ENCODE peak calls at places on chromosomes 13 and 19, in four cellular contexts. One of them, this sample, is unnamed.

GRCh38 chr19:4867534-4868285 is at the start of gene PLIN3:
- DNase-seq in GM06990: peak; percentile 94
- DNase-seq in colonic mucosa: peak; percentile 98
- DNase-seq in fibroblast of villous mesenchyme: peak; percentile 98
- DNase-seq in this sample: peak; percentile 98

GRCh38 chr19:30252214-30252613 is 120.0 kb upstream of the ZNF536 start:
- DNase-seq in colonic mucosa: no peak
- DNase-seq in GM06990: no peak
- DNase-seq in fibroblast of villous mesenchyme: no peak
- DNase-seq in this sample: no peak

GRCh38 chr19:7355151-7355845 is 6.6 kb downstream of the ARHGEF18 start:
- DNase-seq in GM06990: no peak
- DNase-seq in colonic mucosa: no peak
- DNase-seq in fibroblast of villous mesenchyme: no peak
- DNase-seq in this sample: peak; percentile 9

GRCh38 chr13:106383791-106384190 is 151.7 kb downstream of the EFNB2 start:
- DNase-seq in colonic mucosa: no peak
- DNase-seq in fibroblast of villous mesenchyme: no peak
- DNase-seq in GM06990: no peak
- DNase-seq in this sample: peak; percentile 71

GRCh38 chr13:39682788-39683187 is 27.3 kb downstream of the COG6 start:
- DNase-seq in fibroblast of villous mesenchyme: no peak
- DNase-seq in colonic mucosa: no peak
- DNase-seq in GM06990: peak; percentile 20
- DNase-seq in this sample: no peak

GRCh38 chr13:50082426-50083283 is 67.4 kb downstream of the KCNRG start:
- DNase-seq in colonic mucosa: peak; percentile 94
- DNase-seq in fibroblast of villous mesenchyme: peak; percentile 78
- DNase-seq in GM06990: no peak
- DNase-seq in this sample: peak; percentile 82

GRCh38 chr13:98187862-98188261 is 10.8 kb upstream of the RNF113B start:
- DNase-seq in fibroblast of villous mesenchyme: no peak
- DNase-seq in colonic mucosa: no peak
- DNase-seq in GM06990: no peak
- DNase-seq in this sample: no peak

GRCh38 chr13:46629811-46630413 is 76.9 kb downstream of the LRCH1 start:
- DNase-seq in colonic mucosa: no peak
- DNase-seq in fibroblast of villous mesenchyme: no peak
- DNase-seq in GM06990: no peak
- DNase-seq in this sample: no peak

GRCh38 chr19:52270266-52270885 is 989 bp downstream of the ZNF766 start:
- DNase-seq in fibroblast of villous mesenchyme: no peak
- DNase-seq in colonic mucosa: no peak
- DNase-seq in GM06990: peak; percentile 13
- DNase-seq in this sample: no peak

GRCh38 chr13:50334944-50335343 is 319.7 kb downstream of the KCNRG start:
- DNase-seq in GM06990: no peak
- DNase-seq in colonic mucosa: no peak
- DNase-seq in fibroblast of villous mesenchyme: peak; percentile 93
- DNase-seq in this sample: peak; percentile 65

GRCh38 chr19:55809381-55810058 is 22.3 kb downstream of the NLRP11 start:
- DNase-seq in GM06990: peak; percentile 26
- DNase-seq in fibroblast of villous mesenchyme: peak; percentile 36
- DNase-seq in colonic mucosa: peak; percentile 63
- DNase-seq in this sample: peak; percentile 58

GRCh38 chr13:53151692-53152421 is 123.2 kb downstream of the OLFM4 start:
- DNase-seq in GM06990: peak; percentile 38
- DNase-seq in colonic mucosa: peak; percentile 60
- DNase-seq in fibroblast of villous mesenchyme: peak; percentile 1
- DNase-seq in this sample: peak; percentile 42

GRCh38 chr19:35882074-35882832 is 13.9 kb downstream of the APLP1 start:
- DNase-seq in GM06990: no peak
- DNase-seq in fibroblast of villous mesenchyme: peak; percentile 84
- DNase-seq in colonic mucosa: peak; percentile 62
- DNase-seq in this sample: peak; percentile 92

GRCh38 chr13:51557875-51558604 is 26.2 kb upstream of the WDFY2 start:
- DNase-seq in colonic mucosa: no peak
- DNase-seq in fibroblast of villous mesenchyme: peak; percentile 59
- DNase-seq in GM06990: no peak
- DNase-seq in this sample: peak; percentile 79

GRCh38 chr13:79245937-79246574 is 160.0 kb downstream of the RBM26 start:
- DNase-seq in fibroblast of villous mesenchyme: no peak
- DNase-seq in colonic mucosa: no peak
- DNase-seq in GM06990: no peak
- DNase-seq in this sample: no peak

GRCh38 chr13:27927444-27928352 is 7.9 kb downstream of the PDX1 start:
- DNase-seq in GM06990: no peak
- DNase-seq in colonic mucosa: no peak
- DNase-seq in fibroblast of villous mesenchyme: no peak
- DNase-seq in this sample: no peak

GRCh38 chr19:32824906-32825608 is 44.5 kb downstream of the SLC7A9 start:
- DNase-seq in GM06990: no peak
- DNase-seq in fibroblast of villous mesenchyme: no peak
- DNase-seq in colonic mucosa: no peak
- DNase-seq in this sample: no peak

GRCh38 chr19:4327252-4327876 is 11.3 kb downstream of the STAP2 start:
- DNase-seq in colonic mucosa: peak; percentile 78
- DNase-seq in fibroblast of villous mesenchyme: peak; percentile 54
- DNase-seq in GM06990: peak; percentile 83
- DNase-seq in this sample: peak; percentile 78

GRCh38 chr19:32599736-32600157 is 18.8 kb downstream of the PDCD5 start:
- DNase-seq in GM06990: no peak
- DNase-seq in colonic mucosa: peak; percentile 30
- DNase-seq in fibroblast of villous mesenchyme: peak; percentile 74
- DNase-seq in this sample: peak; percentile 86

GRCh38 chr13:25177012-25177411 is 4.9 kb upstream of the AMER2 start:
- DNase-seq in colonic mucosa: no peak
- DNase-seq in fibroblast of villous mesenchyme: no peak
- DNase-seq in GM06990: no peak
- DNase-seq in this sample: no peak

GRCh38 chr13:110479648-110480047 is 81.9 kb downstream of the RAB20 start:
- DNase-seq in GM06990: no peak
- DNase-seq in fibroblast of villous mesenchyme: no peak
- DNase-seq in colonic mucosa: no peak
- DNase-seq in this sample: no peak

GRCh38 chr13:24654741-24655140 is 25.5 kb upstream of the ATP12A start:
- DNase-seq in GM06990: no peak
- DNase-seq in fibroblast of villous mesenchyme: peak; percentile 77
- DNase-seq in colonic mucosa: peak; percentile 5
- DNase-seq in this sample: peak; percentile 69

GRCh38 chr19:43799502-43800142 is 2.6 kb downstream of the LYPD5 start:
- DNase-seq in colonic mucosa: peak; percentile 70
- DNase-seq in fibroblast of villous mesenchyme: no peak
- DNase-seq in GM06990: no peak
- DNase-seq in this sample: no peak

GRCh38 chr13:61880576-61881283 is 465.1 kb upstream of the PCDH20 start:
- DNase-seq in fibroblast of villous mesenchyme: no peak
- DNase-seq in colonic mucosa: no peak
- DNase-seq in GM06990: no peak
- DNase-seq in this sample: peak; percentile 14

GRCh38 chr19:42005504-42005903 is 11.5 kb upstream of the ATP1A3 start:
- DNase-seq in colonic mucosa: no peak
- DNase-seq in fibroblast of villous mesenchyme: no peak
- DNase-seq in GM06990: no peak
- DNase-seq in this sample: no peak

GRCh38 chr13:60210510-60211065 is 46.9 kb upstream of the DIAPH3 start:
- DNase-seq in colonic mucosa: no peak
- DNase-seq in fibroblast of villous mesenchyme: no peak
- DNase-seq in GM06990: no peak
- DNase-seq in this sample: no peak

GRCh38 chr13:91406619-91407018 is 8.2 kb downstream of the GPC5 start:
- DNase-seq in GM06990: peak; percentile 28
- DNase-seq in fibroblast of villous mesenchyme: peak; percentile 35
- DNase-seq in colonic mucosa: no peak
- DNase-seq in this sample: peak; percentile 61

GRCh38 chr19:19554074-19555023 is 16.3 kb downstream of the CILP2 start:
- DNase-seq in fibroblast of villous mesenchyme: peak; percentile 30
- DNase-seq in GM06990: no peak
- DNase-seq in colonic mucosa: peak; percentile 57
- DNase-seq in this sample: peak; percentile 56

GRCh38 chr19:29269641-29270040 is 56.7 kb upstream of the UQCRFS1 start:
- DNase-seq in fibroblast of villous mesenchyme: no peak
- DNase-seq in GM06990: peak; percentile 15
- DNase-seq in colonic mucosa: no peak
- DNase-seq in this sample: no peak

GRCh38 chr13:101512650-101513049 is 60.2 kb downstream of the ITGBL1 start:
- DNase-seq in GM06990: no peak
- DNase-seq in fibroblast of villous mesenchyme: no peak
- DNase-seq in colonic mucosa: no peak
- DNase-seq in this sample: peak; percentile 56

GRCh38 chr13:109989155-109989554 is 202.8 kb upstream of the IRS2 start:
- DNase-seq in GM06990: no peak
- DNase-seq in colonic mucosa: no peak
- DNase-seq in fibroblast of villous mesenchyme: no peak
- DNase-seq in this sample: peak; percentile 47

GRCh38 chr13:20703785-20704458 is 423 bp downstream of the IL17D start:
- DNase-seq in fibroblast of villous mesenchyme: peak; percentile 77
- DNase-seq in GM06990: peak; percentile 88
- DNase-seq in colonic mucosa: peak; percentile 86
- DNase-seq in this sample: peak; percentile 84

DNA sequence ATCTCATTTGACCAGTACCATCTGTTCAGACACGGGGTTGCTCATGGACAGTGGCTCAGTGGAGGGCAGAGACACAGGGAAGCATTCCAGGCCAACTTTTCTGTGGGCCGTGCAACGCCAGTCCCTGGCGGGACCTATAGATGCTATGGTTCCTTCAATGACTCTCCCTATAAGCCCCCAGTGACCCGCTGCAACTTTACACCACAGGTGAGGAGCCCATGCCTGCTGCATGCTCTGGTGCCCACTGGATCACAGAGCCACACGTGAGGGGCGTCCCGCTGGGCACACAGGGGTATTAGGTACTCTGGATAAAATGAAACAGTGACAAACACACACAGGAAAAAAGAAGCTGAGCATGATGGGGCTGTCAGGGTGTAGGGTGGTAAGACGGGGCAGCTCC is 34.3 kb downstream of the LAIR2 start:
- DNase-seq in colonic mucosa: no peak
- DNase-seq in fibroblast of villous mesenchyme: no peak
- DNase-seq in GM06990: no peak
- DNase-seq in this sample: no peak
- H3K4me3 ChIP-seq in colonic mucosa: no peak overlapping the region
- H3K4me3 ChIP-seq in fibroblast of villous mesenchyme: no peak overlapping the region
- H3K4me3 ChIP-seq in GM06990: no peak overlapping the region
- H3K4me3 ChIP-seq in this sample: no peak overlapping the region

DNA sequence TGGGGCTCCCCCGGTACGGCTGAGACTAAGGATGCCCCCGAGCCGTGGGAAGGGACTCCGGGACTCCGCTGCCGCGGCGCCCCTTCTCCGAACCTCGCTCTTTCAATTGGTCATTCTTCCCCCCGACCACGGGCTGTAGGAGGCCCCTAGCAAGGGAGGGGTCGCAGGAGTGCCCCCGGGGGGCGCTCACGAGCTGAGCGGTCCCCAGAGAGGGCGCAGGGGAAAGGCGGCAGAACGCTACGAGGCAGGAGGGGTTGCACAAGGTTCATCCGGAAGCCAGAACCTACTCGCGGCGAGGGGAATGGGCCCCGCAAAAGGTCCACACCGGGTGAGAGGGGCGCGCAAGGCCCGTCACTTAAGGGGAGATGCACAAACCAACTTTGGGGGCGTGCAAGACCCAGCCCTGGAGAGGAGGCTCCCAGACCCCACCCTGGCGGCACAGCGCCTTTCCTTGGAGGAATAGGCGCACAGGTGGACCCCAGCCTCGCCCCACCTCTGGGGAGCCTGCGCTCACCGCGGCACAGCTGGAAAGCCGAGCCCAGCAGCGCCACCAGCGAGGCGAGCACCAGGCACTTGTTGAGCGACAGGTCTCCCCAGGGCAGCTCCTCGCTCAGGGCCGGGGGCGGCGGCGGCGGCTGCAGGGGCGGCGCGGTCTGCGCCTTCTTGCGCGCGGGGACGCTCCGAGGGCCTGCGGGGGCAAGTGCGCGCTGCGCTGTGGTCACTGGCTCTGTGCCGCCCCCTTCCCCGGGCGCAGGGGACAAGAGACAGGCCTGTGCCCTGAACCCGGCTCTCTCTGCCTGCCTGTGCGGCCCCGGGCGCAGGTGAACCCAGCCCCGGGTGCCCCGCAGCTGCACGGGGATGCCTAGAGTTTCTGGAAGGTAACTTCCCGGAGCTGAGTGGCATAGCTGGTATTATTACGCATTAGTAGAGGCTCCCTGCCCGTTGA is 2.8 kb downstream of the JSRP1 start:
- DNase-seq in fibroblast of villous mesenchyme: no peak
- DNase-seq in colonic mucosa: no peak
- DNase-seq in GM06990: no peak
- DNase-seq in this sample: no peak
- TF ChIP-seq CTCF in fibroblast of villous mesenchyme: peak; percentile 32
- TF ChIP-seq CTCF in colonic mucosa: no peak
- TF ChIP-seq CTCF in GM06990: peak; percentile 68
- TF ChIP-seq CTCF in this sample: peak; percentile 23

DNA sequence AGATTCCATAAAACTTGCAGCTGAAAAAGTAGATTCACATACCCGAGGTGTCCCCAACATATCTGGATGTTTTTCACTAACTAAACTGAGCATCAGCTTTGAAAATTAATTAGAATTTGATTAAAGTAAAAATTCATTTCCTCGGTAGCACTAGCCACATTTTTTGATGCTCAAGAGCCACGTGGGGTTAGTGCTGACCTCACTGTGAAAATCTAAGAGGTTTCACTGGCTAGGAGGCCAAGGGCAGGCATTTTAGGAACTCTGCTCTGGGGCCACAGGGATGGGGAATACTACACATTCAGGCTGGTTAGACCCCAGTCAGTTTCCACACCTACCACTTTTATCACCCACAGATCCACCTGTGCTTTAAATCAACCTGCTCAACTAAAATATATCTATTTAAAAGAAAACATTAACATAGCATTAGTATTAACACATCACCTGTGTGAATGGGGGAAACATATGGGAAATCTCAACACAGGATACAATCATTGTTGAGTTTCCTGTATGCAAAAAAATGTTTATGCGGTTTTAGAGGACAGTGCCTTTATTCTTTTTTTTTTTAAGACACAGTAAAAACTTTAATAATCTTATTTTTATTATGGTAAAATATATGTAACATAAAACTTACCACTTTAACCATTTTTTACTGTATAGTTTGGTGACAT is 45.5 kb downstream of the BRD4 start:
- DNase-seq in GM06990: no peak
- DNase-seq in fibroblast of villous mesenchyme: no peak
- DNase-seq in colonic mucosa: no peak
- DNase-seq in this sample: no peak
- H3K4me3 ChIP-seq in GM06990: no peak overlapping the region
- H3K4me3 ChIP-seq in fibroblast of villous mesenchyme: no peak overlapping the region
- H3K4me3 ChIP-seq in colonic mucosa: no peak overlapping the region
- H3K4me3 ChIP-seq in this sample: no peak overlapping the region

DNA sequence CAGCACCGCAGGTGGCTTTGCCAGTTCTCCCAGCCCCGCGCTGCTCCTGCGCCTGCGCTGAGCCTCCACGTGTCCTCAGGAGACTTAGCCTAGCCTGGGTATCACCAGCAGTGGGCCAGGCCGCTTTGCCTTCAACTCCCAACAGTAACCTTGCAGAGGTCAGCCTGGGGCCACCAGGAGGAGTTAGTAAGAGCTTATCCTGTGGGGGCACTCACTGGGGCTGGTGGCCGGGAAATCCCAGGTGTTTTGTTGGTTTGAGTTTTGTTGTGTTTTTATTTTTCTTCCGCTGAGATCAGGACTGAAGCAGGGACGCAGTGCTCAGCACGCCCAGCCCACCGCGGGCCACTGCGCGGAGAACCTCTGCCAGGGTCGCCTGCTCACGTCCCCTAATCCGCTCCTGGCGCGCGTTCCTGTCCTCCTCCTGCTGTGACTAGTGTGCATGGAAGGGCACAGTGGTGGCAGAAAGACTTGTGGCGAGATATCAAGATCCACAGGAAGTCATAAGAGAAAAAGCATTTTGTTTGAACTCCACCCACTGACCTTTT is 207.4 kb upstream of the RFC3 start:
- DNase-seq in colonic mucosa: peak; percentile 23
- DNase-seq in GM06990: no peak
- DNase-seq in fibroblast of villous mesenchyme: peak; percentile 17
- DNase-seq in this sample: peak; percentile 5
- TF ChIP-seq CTCF in colonic mucosa: no peak
- TF ChIP-seq CTCF in GM06990: no peak
- TF ChIP-seq CTCF in fibroblast of villous mesenchyme: no peak
- TF ChIP-seq CTCF in this sample: no peak